ENCODE peak calls at places on chromosome 2, in eight cellular contexts. One of them, this sample, is unnamed.

GRCh38 chr2:112626604-112627059 is 19.1 kb upstream of the SLC20A1 start:
- DNase-seq in Peyer's patch: peak
- DNase-seq in HFFc6: peak
- DNase-seq in nephron progenitor cell: peak
- DNase-seq in substantia nigra: peak
- DNase-seq in heart left ventricle: peak
- DNase-seq in HT-29: peak
- DNase-seq in foreskin fibroblast: peak
- DNase-seq in this sample: peak

GRCh38 chr2:71721362-71721665 is 268.0 kb downstream of the DYSF start:
- DNase-seq in Peyer's patch: no peak
- DNase-seq in HFFc6: peak
- DNase-seq in nephron progenitor cell: no peak
- DNase-seq in substantia nigra: no peak
- DNase-seq in heart left ventricle: no peak
- DNase-seq in HT-29: no peak
- DNase-seq in foreskin fibroblast: peak
- DNase-seq in this sample: no peak

GRCh38 chr2:73232471-73233153 is 427 bp downstream of the PRADC1 start:
- DNase-seq in Peyer's patch: no peak
- DNase-seq in HFFc6: no peak
- DNase-seq in nephron progenitor cell: no peak
- DNase-seq in substantia nigra: no peak
- DNase-seq in heart left ventricle: no peak
- DNase-seq in HT-29: peak
- DNase-seq in foreskin fibroblast: no peak
- DNase-seq in this sample: peak

GRCh38 chr2:85920810-85921545 is 32.2 kb upstream of the ST3GAL5 start:
- DNase-seq in Peyer's patch: no peak
- DNase-seq in HFFc6: no peak
- DNase-seq in nephron progenitor cell: no peak
- DNase-seq in substantia nigra: no peak
- DNase-seq in heart left ventricle: no peak
- DNase-seq in HT-29: no peak
- DNase-seq in foreskin fibroblast: peak
- DNase-seq in this sample: no peak

GRCh38 chr2:128638741-128639477 is 320.2 kb upstream of the HS6ST1 start:
- DNase-seq in Peyer's patch: no peak
- DNase-seq in HFFc6: peak
- DNase-seq in nephron progenitor cell: peak
- DNase-seq in substantia nigra: peak
- DNase-seq in heart left ventricle: no peak
- DNase-seq in HT-29: no peak
- DNase-seq in foreskin fibroblast: peak
- DNase-seq in this sample: no peak

GRCh38 chr2:27627963-27628766 is 647 bp downstream of the CCDC121 start:
- DNase-seq in Peyer's patch: no peak
- DNase-seq in HFFc6: peak
- DNase-seq in nephron progenitor cell: no peak
- DNase-seq in substantia nigra: no peak
- DNase-seq in heart left ventricle: no peak
- DNase-seq in HT-29: peak
- DNase-seq in foreskin fibroblast: peak
- DNase-seq in this sample: no peak

GRCh38 chr2:117555965-117556364 is 258.5 kb upstream of the DDX18 start:
- DNase-seq in Peyer's patch: no peak
- DNase-seq in HFFc6: no peak
- DNase-seq in nephron progenitor cell: no peak
- DNase-seq in substantia nigra: no peak
- DNase-seq in heart left ventricle: no peak
- DNase-seq in HT-29: no peak
- DNase-seq in foreskin fibroblast: no peak
- DNase-seq in this sample: no peak

GRCh38 chr2:43226558-43226954 is at the start of gene ZFP36L2:
- DNase-seq in Peyer's patch: peak
- DNase-seq in HFFc6: peak
- DNase-seq in nephron progenitor cell: peak
- DNase-seq in substantia nigra: peak
- DNase-seq in heart left ventricle: peak
- DNase-seq in HT-29: peak
- DNase-seq in foreskin fibroblast: peak
- DNase-seq in this sample: peak

GRCh38 chr2:193141-193552 is 70.7 kb downstream of the SH3YL1 start:
- DNase-seq in Peyer's patch: no peak
- DNase-seq in HFFc6: peak
- DNase-seq in nephron progenitor cell: no peak
- DNase-seq in substantia nigra: no peak
- DNase-seq in heart left ventricle: no peak
- DNase-seq in HT-29: no peak
- DNase-seq in foreskin fibroblast: peak
- DNase-seq in this sample: no peak

GRCh38 chr2:160229591-160229990 is 29.5 kb upstream of the ITGB6 start:
- DNase-seq in Peyer's patch: no peak
- DNase-seq in HFFc6: peak
- DNase-seq in nephron progenitor cell: no peak
- DNase-seq in substantia nigra: no peak
- DNase-seq in heart left ventricle: no peak
- DNase-seq in HT-29: peak
- DNase-seq in foreskin fibroblast: peak
- DNase-seq in this sample: no peak

GRCh38 chr2:118122768-118123335 is 34.6 kb downstream of the INSIG2 start:
- DNase-seq in Peyer's patch: no peak
- DNase-seq in HFFc6: no peak
- DNase-seq in nephron progenitor cell: no peak
- DNase-seq in substantia nigra: no peak
- DNase-seq in heart left ventricle: no peak
- DNase-seq in HT-29: peak
- DNase-seq in foreskin fibroblast: no peak
- DNase-seq in this sample: no peak

GRCh38 chr2:97678217-97678762 is 8.8 kb downstream of the C2orf92 start:
- DNase-seq in Peyer's patch: no peak
- DNase-seq in HFFc6: no peak
- DNase-seq in nephron progenitor cell: no peak
- DNase-seq in substantia nigra: no peak
- DNase-seq in heart left ventricle: no peak
- DNase-seq in HT-29: no peak
- DNase-seq in foreskin fibroblast: no peak
- DNase-seq in this sample: no peak

GRCh38 chr2:143030127-143030526 is 99.1 kb upstream of the ARHGAP15 start:
- DNase-seq in Peyer's patch: no peak
- DNase-seq in HFFc6: no peak
- DNase-seq in nephron progenitor cell: no peak
- DNase-seq in substantia nigra: no peak
- DNase-seq in heart left ventricle: no peak
- DNase-seq in HT-29: no peak
- DNase-seq in foreskin fibroblast: no peak
- DNase-seq in this sample: no peak

GRCh38 chr2:55009277-55010055 is 40.8 kb downstream of the RTN4 start:
- DNase-seq in Peyer's patch: no peak
- DNase-seq in HFFc6: no peak
- DNase-seq in nephron progenitor cell: no peak
- DNase-seq in substantia nigra: no peak
- DNase-seq in heart left ventricle: no peak
- DNase-seq in HT-29: no peak
- DNase-seq in foreskin fibroblast: no peak
- DNase-seq in this sample: no peak